ENCODE peak calls at places on chromosomes 2 and 18, in seven cellular contexts. U is H1, C is HCT116, S is HepG2, J is SK-N-SH, N is NT2/D1, I is GM12878. X is an unnamed sample.

GRCh38 chr18:35861367-35862114 is 110.9 kb upstream of the RMP24 start:
- DNase-seq in C (no peak), N (no peak), I (peak; percentile 33), J (no peak), S (no peak), U (no peak), X (no peak)

GRCh38 chr2:79512442-79513401 is at the start of gene CTNNA2:
- DNase-seq in U (peak; percentile 83), J (peak; percentile 97), N (peak; percentile 83), C (no peak), S (peak; percentile 46), I (no peak), X (peak; percentile 94)

GRCh38 chr2:190188289-190188688 is 125.8 kb upstream of the MSTN start:
- DNase-seq in I (no peak), S (no peak), J (no peak), U (no peak), C (no peak), N (no peak), X (no peak)

GRCh38 chr2:227577555-227577954 is 21.1 kb upstream of the SCYGR2 start:
- DNase-seq in C (no peak), I (no peak), S (peak; percentile 20), J (no peak), U (no peak), N (no peak), X (no peak)

GRCh38 chr2:166343467-166343866 is 32.3 kb downstream of the SCN9A start:
- DNase-seq in S (no peak), C (no peak), J (no peak), U (no peak), I (no peak), N (no peak), X (no peak)

GRCh38 chr2:151886235-151886634 is 58.0 kb upstream of the ARL5A start:
- DNase-seq in I (no peak), J (no peak), N (no peak), U (no peak), C (no peak), S (peak; percentile 41), X (no peak)

GRCh38 chr2:120376101-120376500 is 30.2 kb downstream of the INHBB start:
- DNase-seq in N (no peak), I (no peak), S (no peak), J (no peak), C (no peak), U (no peak), X (no peak)

GRCh38 chr2:233440714-233441113 is 86.4 kb downstream of the DGKD start:
- DNase-seq in C (no peak), S (no peak), J (no peak), U (no peak), I (no peak), N (no peak), X (no peak)

GRCh38 chr2:128631698-128632490 is 313.2 kb upstream of the HS6ST1 start:
- DNase-seq in S (no peak), U (no peak), I (no peak), N (no peak), C (no peak), J (no peak), X (no peak)

GRCh38 chr2:207617011-207617671 is 8.1 kb downstream of the METTL21A start:
- DNase-seq in C (peak; percentile 67), J (no peak), I (no peak), N (peak; percentile 50), S (no peak), U (no peak), X (no peak)

GRCh38 chr2:219099319-219099718 is 38.6 kb upstream of the IHH start:
- DNase-seq in C (no peak), J (no peak), N (no peak), U (no peak), S (no peak), I (no peak), X (no peak)

GRCh38 chr2:182615036-182615435 is 101.0 kb upstream of the DNAJC10 start:
- DNase-seq in J (no peak), N (no peak), U (no peak), C (no peak), I (no peak), S (no peak), X (no peak)

GRCh38 chr2:138716183-138716582 is 64.0 kb downstream of the NXPH2 start:
- DNase-seq in I (no peak), U (no peak), S (no peak), C (peak; percentile 21), J (no peak), N (no peak), X (no peak)

GRCh38 chr2:10620481-10620880 is 69.3 kb downstream of the NOL10 start:
- DNase-seq in I (no peak), S (no peak), N (no peak), J (no peak), U (no peak), C (no peak), X (no peak)

GRCh38 chr2:51710222-51710621 is 678.3 kb upstream of the NRXN1 start:
- DNase-seq in C (peak; percentile 12), I (no peak), N (peak; percentile 28), S (peak; percentile 18), U (peak; percentile 25), J (peak; percentile 29), X (peak; percentile 3)

GRCh38 chr18:9943311-9943710 is 29.5 kb downstream of the VAPA start:
- DNase-seq in U (no peak), I (no peak), J (no peak), C (no peak), S (no peak), N (no peak), X (no peak)

GRCh38 chr2:65549262-65550036 is 117.0 kb upstream of the SPRED2 start:
- DNase-seq in C (no peak), N (no peak), S (no peak), J (peak; percentile 37), I (no peak), U (no peak), X (no peak)

GRCh38 chr18:43893001-43893637 is 615.8 kb upstream of the SYT4 start:
- DNase-seq in U (no peak), C (no peak), J (no peak), I (no peak), N (no peak), S (no peak), X (no peak)

GRCh38 chr18:54647176-54647575 is 56.1 kb downstream of the DYNAP start:
- DNase-seq in N (peak; percentile 22), U (peak; percentile 15), I (no peak), J (peak; percentile 21), S (peak; percentile 37), C (peak; percentile 34), X (no peak)

GRCh38 chr2:96116879-96117533 is 635 bp upstream of the ADRA2B start:
- DNase-seq in C (no peak), S (no peak), U (no peak), J (peak; percentile 97), N (no peak), I (no peak), X (peak; percentile 93)

GRCh38 chr18:47075098-47075883 is 39.9 kb upstream of the ELOA2 start:
- DNase-seq in J (no peak), U (no peak), I (no peak), C (peak; percentile 57), S (no peak), N (peak; percentile 9), X (no peak)

GRCh38 chr2:65580824-65581223 is 148.4 kb upstream of the SPRED2 start:
- DNase-seq in J (no peak), C (no peak), U (no peak), I (no peak), S (no peak), N (no peak), X (no peak)

GRCh38 chr2:150561076-150561475 is 73.6 kb upstream of the RND3 start:
- DNase-seq in N (no peak), C (no peak), I (no peak), S (no peak), J (no peak), U (no peak), X (no peak)

GRCh38 chr18:75639468-75639831 is 211.9 kb upstream of the SMIM21 start:
- DNase-seq in S (no peak), N (no peak), C (no peak), J (no peak), U (no peak), I (no peak), X (no peak)

GRCh38 chr2:192645811-192646598 is 451.3 kb upstream of the TMEFF2 start:
- DNase-seq in C (no peak), S (no peak), N (no peak), I (no peak), J (no peak), U (no peak), X (no peak)

GRCh38 chr2:223008162-223008561 is 43.8 kb upstream of the KCNE4 start:
- DNase-seq in I (no peak), C (no peak), N (no peak), J (no peak), S (no peak), U (no peak), X (no peak)

GRCh38 chr2:160411167-160411566 is 82.4 kb downstream of the RBMS1 start:
- DNase-seq in J (no peak), N (no peak), S (no peak), I (no peak), C (no peak), U (no peak), X (no peak)

GRCh38 chr2:12870692-12871091 is 154.0 kb downstream of the TRIB2 start:
- DNase-seq in U (no peak), N (no peak), S (no peak), I (no peak), C (no peak), J (no peak), X (no peak)

GRCh38 chr2:179273461-179273962 is 8.9 kb upstream of the SESTD1 start:
- DNase-seq in J (no peak), N (no peak), U (no peak), C (no peak), S (peak; percentile 89), I (no peak), X (no peak)
- TF ChIP-seq YY1 in J (no peak), N (no peak), U (no peak), C (no peak), S (no peak), I (no peak), X (no peak)

DNA sequence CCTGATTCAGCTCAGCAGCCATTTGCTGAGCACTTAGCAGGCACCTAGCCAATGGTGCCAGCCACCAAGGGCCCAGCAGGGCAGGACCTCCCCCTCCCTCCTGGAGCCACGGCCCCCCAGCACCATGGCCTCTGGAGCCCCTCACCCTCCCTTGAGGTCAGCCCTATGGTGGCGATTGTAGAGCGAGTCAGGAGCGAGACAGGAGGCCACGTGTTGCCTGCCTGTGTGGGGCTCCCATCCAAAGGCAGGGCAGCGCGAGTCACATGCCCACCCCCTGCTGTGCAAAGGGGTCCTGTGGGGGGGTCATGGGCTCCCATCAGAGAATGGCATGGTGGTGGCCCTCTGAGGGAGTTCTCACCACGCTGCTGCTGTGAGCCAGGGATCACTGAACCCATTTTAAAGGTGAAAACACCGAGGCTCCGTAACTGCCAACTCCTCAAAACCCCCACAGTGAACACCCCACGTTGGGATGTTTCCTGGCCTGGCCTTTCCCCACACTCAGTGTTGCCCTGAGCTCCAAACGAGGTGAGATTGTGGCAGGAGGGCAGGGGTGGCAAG is 35.6 kb downstream of the RAMP1 start:
- DNase-seq in I (no peak), S (no peak), N (no peak), J (no peak), U (no peak), C (no peak), X (no peak)
- TF ChIP-seq YY1 in I (no peak), S (no peak), N (no peak), J (no peak), U (no peak), C (no peak), X (no peak)

GRCh38 chr2:196435189-196435588 is 204.3 kb upstream of the CCDC150 start:
- DNase-seq in N (no peak), U (no peak), I (no peak), C (no peak), S (no peak), J (no peak), X (no peak)
- TF ChIP-seq YY1 in N (no peak), U (no peak), I (no peak), C (no peak), S (no peak), J (no peak), X (no peak)

GRCh38 chr18:24913507-24914147 is 438.3 kb downstream of the ZNF521 start:
- DNase-seq in I (no peak), C (no peak), S (no peak), N (no peak), J (peak; percentile 40), U (no peak), X (no peak)
- TF ChIP-seq YY1 in I (no peak), C (no peak), S (no peak), N (no peak), J (no peak), U (no peak), X (no peak)